ENCODE peak calls at places on chromosomes 12 and 14, in five cellular contexts. W, R, O, K and L are unnamed samples.

GRCh38 chr12:77847665-77848431 is 17.2 kb downstream of the NAV3 start:
- DNase-seq in W (no peak), R (no peak), O (no peak), K (no peak), L (no peak)

GRCh38 chr12:108839890-108840230 is 17.5 kb downstream of the SSH1 start:
- DNase-seq in W (no peak), R (no peak), O (no peak), K (no peak), L (no peak)

GRCh38 chr12:85322715-85323114 is 42.7 kb downstream of the ALX1 start:
- DNase-seq in W (no peak), R (no peak), O (no peak), K (no peak), L (no peak)

GRCh38 chr12:102756564-102756963 is 160.5 kb downstream of the PAH start:
- DNase-seq in W (no peak), R (no peak), O (no peak), K (peak), L (no peak)

GRCh38 chr12:75944097-75944904 is 87.3 kb downstream of the PHLDA1 start:
- DNase-seq in W (no peak), R (no peak), O (no peak), K (no peak), L (no peak)

GRCh38 chr12:12172106-12172511 is 94.7 kb downstream of the LRP6 start:
- DNase-seq in W (no peak), R (no peak), O (no peak), K (no peak), L (no peak)

GRCh38 chr14:47439953-47440352 is 235.5 kb downstream of the MDGA2 start:
- DNase-seq in W (no peak), R (no peak), O (no peak), K (no peak), L (no peak)

GRCh38 chr12:67426067-67426466 is 156.9 kb downstream of the CAND1 start:
- DNase-seq in W (no peak), R (no peak), O (no peak), K (no peak), L (no peak)

GRCh38 chr14:96066976-96067375 is 27.8 kb downstream of the C14orf132 start:
- DNase-seq in W (no peak), R (no peak), O (no peak), K (no peak), L (peak)

GRCh38 chr14:94850332-94851211 is 80.7 kb upstream of the GSC start:
- DNase-seq in W (no peak), R (no peak), O (peak), K (peak), L (no peak)

GRCh38 chr12:47870175-47870781 is 34.5 kb downstream of the VDR start:
- DNase-seq in W (peak), R (peak), O (peak), K (no peak), L (no peak)

GRCh38 chr12:92369643-92370042 is 224.0 kb upstream of the BTG1 start:
- DNase-seq in W (no peak), R (no peak), O (no peak), K (no peak), L (no peak)

GRCh38 chr12:124713436-124714082 is 146.1 kb upstream of the NCOR2 start:
- DNase-seq in W (peak), R (no peak), O (peak), K (no peak), L (no peak)

GRCh38 chr12:79455314-79455713 is 235.4 kb downstream of the PAWR start:
- DNase-seq in W (no peak), R (no peak), O (no peak), K (no peak), L (no peak)

DNA sequence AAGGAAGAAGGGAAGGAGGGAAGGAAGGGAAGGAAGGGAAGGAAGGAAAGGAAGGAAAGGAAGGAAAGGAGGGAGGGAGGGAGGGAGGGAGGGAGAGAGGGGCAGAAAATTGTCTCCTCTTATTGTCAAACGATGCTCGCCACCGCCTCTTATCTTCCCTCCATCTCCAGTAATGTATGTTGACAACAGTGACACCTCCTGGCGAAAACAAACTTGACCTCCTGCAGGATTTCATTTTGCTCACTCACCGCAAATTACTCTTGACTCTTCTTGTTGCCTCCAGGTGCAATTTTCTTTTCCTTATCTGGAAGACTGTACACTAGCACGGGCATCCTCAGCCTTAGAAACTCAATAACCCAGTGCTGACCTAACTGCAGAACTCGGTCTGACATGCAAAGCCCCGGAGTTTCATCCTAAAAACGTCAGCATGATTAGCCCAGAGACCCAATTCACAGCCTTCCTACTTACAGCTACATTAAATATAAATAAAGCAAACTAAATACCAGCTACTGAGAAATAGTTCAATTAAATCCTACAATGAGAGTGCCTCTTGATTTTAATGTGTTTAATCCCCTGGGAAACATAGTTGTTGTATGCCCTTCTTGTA is 512.4 kb upstream of the TMPO start:
- DNase-seq in W (no peak), R (no peak), O (peak), K (no peak), L (no peak)
- TF ChIP-seq CTCF in W (no peak), R (peak), O (peak), K (no peak), L (peak)

GRCh38 chr14:89185919-89186849 is 230.8 kb downstream of the FOXN3 start:
- DNase-seq in W (no peak), R (no peak), O (no peak), K (no peak), L (no peak)
- H3K27ac ChIP-seq in W (peak), R (no peak), O (peak), K (no peak), L (no peak)

GRCh38 chr12:10067942-10068341 is 30.8 kb downstream of the CLEC1A start:
- DNase-seq in W (peak), R (no peak), O (no peak), K (no peak), L (no peak)

GRCh38 chr12:10068634-10069033 is 30.2 kb downstream of the CLEC1A start:
- DNase-seq in W (no peak), R (no peak), O (no peak), K (no peak), L (no peak)

GRCh38 chr12:10073266-10073665 is 25.5 kb downstream of the CLEC1A start:
- DNase-seq in W (no peak), R (no peak), O (no peak), K (no peak), L (no peak)

GRCh38 chr12:10069099-10069498 is 29.7 kb downstream of the CLEC1A start:
- DNase-seq in W (no peak), R (no peak), O (no peak), K (no peak), L (no peak)

DNA sequence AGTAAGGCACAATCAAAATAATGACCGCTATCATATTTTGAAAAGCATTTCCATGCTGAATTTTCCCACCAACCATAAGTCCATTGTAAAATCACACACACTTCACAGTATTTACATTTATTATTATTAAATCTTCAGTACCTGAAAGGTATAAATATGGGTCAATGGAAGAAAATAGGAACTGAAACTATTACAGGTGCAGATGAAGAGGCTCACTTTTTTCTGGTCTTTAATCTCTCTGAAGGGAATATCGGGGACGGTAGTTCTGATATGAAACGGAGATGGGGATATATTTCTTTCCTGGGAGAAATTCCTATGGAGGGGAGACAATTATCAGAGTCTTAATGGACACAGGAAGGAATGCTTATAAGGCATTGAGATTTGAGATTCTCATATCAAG is 28.4 kb downstream of the CLEC1A start:
- DNase-seq in W (no peak), R (no peak), O (no peak), K (no peak), L (no peak)
- H3K4me3 ChIP-seq in W (no peak), R (no peak), O (no peak), K (no peak), L (no peak)

DNA sequence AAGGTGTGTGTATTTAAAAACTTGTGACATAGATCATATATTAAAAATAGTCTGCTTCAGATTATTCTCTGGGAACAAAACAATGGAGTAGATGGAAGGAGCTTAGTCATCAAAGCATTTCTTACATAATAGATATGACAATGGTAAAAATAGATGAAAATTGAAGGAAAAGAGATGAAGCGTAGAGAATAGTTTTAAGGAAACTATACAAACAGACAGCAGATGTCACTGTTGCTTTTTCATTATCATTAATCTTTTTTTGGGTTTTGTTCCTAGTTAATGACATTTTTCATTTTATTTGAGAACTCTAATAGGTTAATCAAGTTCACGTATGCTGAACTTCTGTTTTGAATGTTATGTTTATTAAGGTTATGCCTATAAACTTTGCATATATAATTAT is 149.2 kb upstream of the FBXO33 start:
- DNase-seq in W (no peak), R (no peak), O (no peak), K (no peak), L (no peak)
- TF ChIP-seq CTCF in W (no peak), R (no peak), O (no peak), K (no peak), L (peak)

GRCh38 chr12:25323774-25324086 is 73.0 kb upstream of the KRAS start:
- DNase-seq in W (no peak), R (no peak), O (no peak), K (no peak), L (no peak)
- H3K27ac ChIP-seq in W (no peak), R (peak), O (no peak), K (no peak), L (no peak)